ENCODE peak calls at places on chromosome 2, in five cellular contexts. Z, Y, N, V and R are unnamed samples.

GRCh38 chr2:58834404-58834803 is 593.3 kb upstream of the FANCL start:
- DNase-seq in Z (no peak), Y (no peak), N (no peak), V (no peak), R (peak)

GRCh38 chr2:196259507-196260481 is 88.4 kb upstream of the STK17B start:
- DNase-seq in Z (no peak), Y (no peak), N (no peak), V (no peak), R (no peak)

GRCh38 chr2:137547842-137548241 is 416.4 kb upstream of the HNMT start:
- DNase-seq in Z (no peak), Y (no peak), N (no peak), V (no peak), R (no peak)

GRCh38 chr2:66569321-66569851 is 134.5 kb downstream of the MEIS1 start:
- DNase-seq in Z (no peak), Y (no peak), N (no peak), V (no peak), R (no peak)

GRCh38 chr2:218329027-218329825 is 27.4 kb upstream of the CATIP start:
- DNase-seq in Z (no peak), Y (peak), N (peak), V (no peak), R (no peak)

GRCh38 chr2:217903859-217904613 is 98.8 kb downstream of the TNS1 start:
- DNase-seq in Z (no peak), Y (peak), N (peak), V (peak), R (peak)

GRCh38 chr2:170092475-170092874 is 85.5 kb upstream of the MYO3B start:
- DNase-seq in Z (no peak), Y (no peak), N (no peak), V (no peak), R (no peak)

GRCh38 chr2:52084760-52085159 is 1052.8 kb upstream of the NRXN1 start:
- DNase-seq in Z (no peak), Y (no peak), N (no peak), V (no peak), R (no peak)

GRCh38 chr2:113227290-113227689 is 51.4 kb downstream of the PAX8 start:
- DNase-seq in Z (no peak), Y (no peak), N (no peak), V (no peak), R (no peak)

GRCh38 chr2:25481381-25482310 is 139.9 kb upstream of the DNMT3A start:
- DNase-seq in Z (no peak), Y (no peak), N (no peak), V (no peak), R (no peak)

GRCh38 chr2:21118302-21118920 is 5.4 kb upstream of the TDRD15 start:
- DNase-seq in Z (no peak), Y (no peak), N (no peak), V (no peak), R (peak)

GRCh38 chr2:38706846-38707345 is 41.0 kb downstream of the GALM start:
- DNase-seq in Z (no peak), Y (no peak), N (no peak), V (no peak), R (no peak)

GRCh38 chr2:105682401-105682800 is 62.3 kb upstream of the NCK2 start:
- DNase-seq in Z (no peak), Y (no peak), N (no peak), V (no peak), R (no peak)

GRCh38 chr2:12456293-12457151 is 260.2 kb upstream of the TRIB2 start:
- DNase-seq in Z (peak), Y (peak), N (peak), V (peak), R (peak)

GRCh38 chr2:105369777-105370690 is 28.8 kb downstream of the FHL2 start:
- DNase-seq in Z (peak), Y (peak), N (peak), V (peak), R (peak)

GRCh38 chr2:118388771-118389170 is 300.5 kb downstream of the INSIG2 start:
- DNase-seq in Z (no peak), Y (no peak), N (no peak), V (no peak), R (no peak)

GRCh38 chr2:221490506-221491060 is 81.5 kb downstream of the EPHA4 start:
- DNase-seq in Z (no peak), Y (no peak), N (no peak), V (no peak), R (no peak)

GRCh38 chr2:110674620-110675555 is 3.0 kb downstream of the BUB1 start:
- DNase-seq in Z (peak), Y (no peak), N (no peak), V (peak), R (peak)

GRCh38 chr2:169734172-169734847 is 678 bp downstream of the KLHL23 start:
- DNase-seq in Z (no peak), Y (no peak), N (peak), V (peak), R (peak)

GRCh38 chr2:113818382-113818951 is 62.0 kb upstream of the SLC35F5 start:
- DNase-seq in Z (no peak), Y (peak), N (no peak), V (peak), R (no peak)

GRCh38 chr2:12861344-12861942 is 144.7 kb downstream of the TRIB2 start:
- DNase-seq in Z (no peak), Y (no peak), N (no peak), V (no peak), R (no peak)

GRCh38 chr2:53331667-53332066 is 435.9 kb upstream of the CHAC2 start:
- DNase-seq in Z (no peak), Y (no peak), N (no peak), V (no peak), R (no peak)

GRCh38 chr2:45962522-45962921 is 311.0 kb downstream of the PRKCE start:
- DNase-seq in Z (no peak), Y (peak), N (peak), V (peak), R (peak)

GRCh38 chr2:202410092-202410491 is 34.0 kb downstream of the BMPR2 start:
- DNase-seq in Z (no peak), Y (no peak), N (no peak), V (no peak), R (no peak)

GRCh38 chr2:170523506-170523905 is 191.6 kb upstream of the SP5 start:
- DNase-seq in Z (no peak), Y (no peak), N (no peak), V (no peak), R (no peak)

GRCh38 chr2:86518498-86518897 is 44.7 kb downstream of the CHMP3 start:
- DNase-seq in Z (peak), Y (no peak), N (no peak), V (no peak), R (peak)

GRCh38 chr2:96423866-96424265 is 81.3 kb downstream of the NEURL3 start:
- DNase-seq in Z (no peak), Y (no peak), N (no peak), V (no peak), R (no peak)

GRCh38 chr2:24409700-24410556 is 49.6 kb upstream of the ITSN2 start:
- DNase-seq in Z (peak), Y (peak), N (no peak), V (no peak), R (no peak)

GRCh38 chr2:143940720-143941119 is 579.2 kb downstream of the ZEB2 start:
- DNase-seq in Z (no peak), Y (no peak), N (no peak), V (no peak), R (no peak)

GRCh38 chr2:196066794-196067382 is 1.7 kb downstream of the DNAH7 start:
- DNase-seq in Z (no peak), Y (no peak), N (no peak), V (no peak), R (no peak)

GRCh38 chr2:215423234-215423633 is 12.6 kb downstream of the FN1 start:
- DNase-seq in Z (no peak), Y (no peak), N (no peak), V (no peak), R (no peak)

GRCh38 chr2:189142893-189143759 is 36.4 kb downstream of the COL5A2 start:
- DNase-seq in Z (peak), Y (no peak), N (no peak), V (no peak), R (no peak)

GRCh38 chr2:128315829-128316776 is 2.6 kb downstream of the HS6ST1 start:
- DNase-seq in Z (no peak), Y (peak), N (peak), V (no peak), R (peak)

GRCh38 chr2:240255165-240255491 is 114.7 kb upstream of the OTOS start:
- DNase-seq in Z (no peak), Y (peak), N (no peak), V (peak), R (no peak)

GRCh38 chr2:190578158-190579057 is 43.9 kb upstream of the NEMP2 start:
- DNase-seq in Z (peak), Y (peak), N (no peak), V (peak), R (peak)

GRCh38 chr2:17538844-17539554 is 1.5 kb upstream of the VSNL1 start:
- DNase-seq in Z (no peak), Y (peak), N (peak), V (peak), R (peak)

DNA sequence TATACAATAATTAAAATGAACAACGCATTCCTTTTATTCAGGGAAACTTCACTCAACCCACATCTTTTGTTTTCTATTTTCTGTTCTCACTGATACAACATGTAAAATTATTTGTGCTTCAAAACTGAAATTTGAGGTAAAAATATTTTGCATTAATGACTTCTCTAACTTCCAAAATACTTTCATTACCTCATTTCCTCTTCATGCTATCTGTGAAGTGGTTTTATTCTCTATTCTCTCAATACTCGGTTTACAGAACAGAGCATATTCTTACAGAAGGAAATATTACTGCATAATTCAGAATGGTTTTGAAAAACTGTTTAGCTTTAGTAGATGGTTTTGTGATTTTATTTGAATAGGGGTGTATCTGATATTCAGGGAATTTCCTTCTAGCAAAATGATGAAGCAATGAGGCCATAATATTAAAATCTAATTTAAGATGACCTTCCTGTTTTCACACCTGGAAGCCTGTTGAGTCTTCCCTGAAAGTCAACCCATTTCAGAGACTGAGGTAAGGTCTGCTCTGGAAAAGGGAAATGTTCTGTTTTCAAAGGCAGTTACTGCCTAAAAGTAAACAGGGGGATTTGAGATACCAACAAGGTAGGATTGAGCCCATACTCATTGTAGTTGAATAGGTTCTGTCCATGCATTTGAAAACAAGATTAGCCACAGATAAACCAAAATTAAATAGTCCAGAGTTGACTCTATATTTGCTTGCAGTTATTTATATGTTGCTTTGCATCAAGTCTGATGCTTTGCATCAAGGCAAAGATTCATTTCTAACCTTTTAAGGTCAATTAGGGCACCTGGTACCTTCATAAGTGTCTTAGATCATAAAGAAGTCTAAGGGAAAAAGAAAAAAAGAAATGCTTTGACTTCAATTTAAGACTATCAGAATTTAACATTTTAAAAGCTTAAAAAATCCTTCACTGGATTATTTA is 50.8 kb upstream of the PEX13 start:
- DNase-seq in Z (no peak), Y (no peak), N (no peak), V (no peak), R (no peak)
- H3K4me3 ChIP-seq in Z (no peak), Y (no peak), N (no peak), V (no peak), R (no peak)

DNA sequence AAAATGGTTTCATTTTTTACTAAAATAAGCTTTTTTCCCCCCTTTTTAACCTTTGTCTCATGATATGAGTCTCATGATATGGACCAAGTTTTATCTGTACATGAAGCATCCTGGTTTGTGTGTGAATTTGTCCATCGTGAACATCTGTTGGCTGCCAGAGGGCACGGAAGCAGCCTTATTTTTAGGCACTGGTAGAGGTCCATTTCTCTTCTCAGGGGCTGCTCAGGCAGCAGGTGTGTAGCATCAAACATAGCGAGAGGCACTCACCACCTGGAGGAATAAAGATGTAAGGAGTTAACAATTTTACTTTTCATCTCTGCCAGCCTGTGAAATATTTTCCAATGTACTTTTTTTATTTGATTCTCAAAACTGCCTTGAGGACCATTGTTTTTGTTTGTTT is 134.5 kb downstream of the RHBDD1 start:
- DNase-seq in Z (no peak), Y (no peak), N (no peak), V (no peak), R (no peak)
- H3K27ac ChIP-seq in Z (no peak), Y (no peak), N (no peak), V (no peak), R (no peak)

GRCh38 chr2:172624996-172625395 is 69.1 kb downstream of the PDK1 start:
- DNase-seq in Z (no peak), Y (no peak), N (no peak), V (no peak), R (no peak)
- H3K4me3 ChIP-seq in Z (no peak), Y (no peak), N (no peak), V (no peak), R (no peak)

DNA sequence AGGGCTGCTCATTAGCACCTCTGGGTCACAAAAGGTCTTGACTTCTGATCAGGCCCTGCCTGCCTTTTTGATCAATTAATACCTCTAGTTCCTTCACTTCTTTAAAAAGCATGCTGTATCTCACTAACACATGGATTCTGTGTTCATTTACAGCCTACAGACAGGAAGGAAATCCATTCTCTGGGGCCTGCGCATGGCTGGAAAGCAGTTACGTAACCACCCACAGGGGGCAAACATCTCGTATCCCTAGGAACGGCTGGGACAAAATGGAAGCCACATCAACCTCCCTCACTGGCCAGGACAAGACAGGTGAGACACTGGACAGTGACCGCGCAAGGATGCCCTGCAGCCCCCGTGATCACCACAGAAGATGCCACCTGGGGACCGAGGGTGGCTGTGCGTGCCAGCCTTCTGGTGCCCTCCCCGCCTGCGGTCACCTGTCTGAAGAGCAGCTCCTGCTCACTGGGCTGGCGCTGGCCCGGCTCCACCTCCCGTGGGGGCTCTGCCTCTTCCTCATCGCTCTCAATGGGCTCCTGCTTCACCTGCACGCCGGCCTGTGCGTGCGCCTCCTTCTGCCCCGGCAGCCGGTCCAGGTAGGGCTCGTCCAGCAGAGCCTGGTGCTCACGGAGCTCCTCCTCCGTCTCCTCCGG is 266.9 kb downstream of the TWIST2 start:
- DNase-seq in Z (no peak), Y (no peak), N (no peak), V (no peak), R (peak)
- H3K27ac ChIP-seq in Z (no peak), Y (no peak), N (no peak), V (peak), R (no peak)

GRCh38 chr2:166376488-166376828 is 714 bp upstream of the SCN9A start:
- DNase-seq in Z (no peak), Y (no peak), N (no peak), V (no peak), R (no peak)

GRCh38 chr2:166375205-166375735 is 474 bp downstream of the SCN9A start:
- DNase-seq in Z (no peak), Y (no peak), N (no peak), V (peak), R (no peak)

GRCh38 chr2:166373951-166374350 is 1.8 kb downstream of the SCN9A start:
- DNase-seq in Z (no peak), Y (no peak), N (no peak), V (no peak), R (no peak)

GRCh38 chr2:166375736-166376487 is at the start of gene SCN9A:
- DNase-seq in Z (no peak), Y (peak), N (peak), V (peak), R (peak)

GRCh38 chr2:166376873-166377272 is 1.1 kb upstream of the SCN9A start:
- DNase-seq in Z (no peak), Y (no peak), N (no peak), V (no peak), R (no peak)
- H3K4me3 ChIP-seq in Z (no peak), Y (no peak), N (peak), V (no peak), R (no peak)